ENCODE peak calls at places on chromosomes 6 and 20, in nine cellular contexts. E is upper lobe of right lung, D is AG10803, W is fibroblast of lung, I is transverse colon, V is tibial artery, F is astrocyte of the spinal cord, P is fibroblast of pulmonary artery, J is hepatocyte. C is an unnamed sample.

GRCh38 chr6:25248100-25248499 is 31.1 kb upstream of the CARMIL1 start:
- DNase-seq in E (no peak), D (peak; percentile 79), W (peak; percentile 88), I (no peak), V (no peak), F (peak; percentile 86), P (peak; percentile 42), J (no peak), C (peak; percentile 75)

GRCh38 chr6:11093065-11093590 is 506 bp upstream of the SMIM13 start:
- DNase-seq in E (no peak), D (peak; percentile 33), W (peak; percentile 46), I (peak; percentile 58), V (peak; percentile 30), F (no peak), P (peak; percentile 34), J (peak; percentile 62), C (no peak)

GRCh38 chr6:40999498-41000070 is 39.4 kb downstream of the UNC5CL start:
- DNase-seq in E (no peak), D (peak; percentile 56), W (peak; percentile 40), I (peak; percentile 49), V (peak; percentile 61), F (peak; percentile 31), P (peak; percentile 73), J (peak; percentile 63), C (no peak)

GRCh38 chr20:5078399-5078958 is 41.3 kb downstream of the PCNA start:
- DNase-seq in E (peak; percentile 78), D (peak; percentile 25), W (peak; percentile 27), I (peak; percentile 83), V (peak; percentile 77), F (no peak), P (peak; percentile 33), J (no peak), C (no peak)

GRCh38 chr6:21151178-21151956 is 442.2 kb upstream of the SOX4 start:
- DNase-seq in E (no peak), D (no peak), W (no peak), I (no peak), V (no peak), F (no peak), P (no peak), J (no peak), C (no peak)

GRCh38 chr20:53024121-53024520 is 52.0 kb downstream of the TSHZ2 start:
- DNase-seq in E (no peak), D (no peak), W (no peak), I (no peak), V (no peak), F (no peak), P (no peak), J (no peak), C (no peak)

GRCh38 chr6:106026748-106027147 is 59.4 kb upstream of the PRDM1 start:
- DNase-seq in E (no peak), D (peak; percentile 80), W (peak; percentile 33), I (no peak), V (no peak), F (peak; percentile 35), P (no peak), J (no peak), C (no peak)

GRCh38 chr6:141261016-141261671 is 871.6 kb upstream of the GJE1 start:
- DNase-seq in E (peak; percentile 59), D (no peak), W (no peak), I (no peak), V (no peak), F (no peak), P (no peak), J (peak; percentile 5), C (no peak)

GRCh38 chr20:38094373-38094775 is 60.8 kb downstream of the RPRD1B start:
- DNase-seq in E (no peak), D (peak; percentile 83), W (peak; percentile 69), I (peak; percentile 33), V (peak; percentile 77), F (peak; percentile 54), P (peak; percentile 76), J (peak; percentile 43), C (no peak)

GRCh38 chr6:105985098-105985815 is 100.9 kb upstream of the PRDM1 start:
- DNase-seq in E (no peak), D (no peak), W (peak; percentile 24), I (peak; percentile 63), V (no peak), F (no peak), P (no peak), J (no peak), C (no peak)

GRCh38 chr20:35618372-35619131 is 2.9 kb downstream of the SPAG4 start:
- DNase-seq in E (no peak), D (peak; percentile 19), W (peak; percentile 23), I (no peak), V (no peak), F (peak; percentile 34), P (peak; percentile 39), J (no peak), C (no peak)

DNA sequence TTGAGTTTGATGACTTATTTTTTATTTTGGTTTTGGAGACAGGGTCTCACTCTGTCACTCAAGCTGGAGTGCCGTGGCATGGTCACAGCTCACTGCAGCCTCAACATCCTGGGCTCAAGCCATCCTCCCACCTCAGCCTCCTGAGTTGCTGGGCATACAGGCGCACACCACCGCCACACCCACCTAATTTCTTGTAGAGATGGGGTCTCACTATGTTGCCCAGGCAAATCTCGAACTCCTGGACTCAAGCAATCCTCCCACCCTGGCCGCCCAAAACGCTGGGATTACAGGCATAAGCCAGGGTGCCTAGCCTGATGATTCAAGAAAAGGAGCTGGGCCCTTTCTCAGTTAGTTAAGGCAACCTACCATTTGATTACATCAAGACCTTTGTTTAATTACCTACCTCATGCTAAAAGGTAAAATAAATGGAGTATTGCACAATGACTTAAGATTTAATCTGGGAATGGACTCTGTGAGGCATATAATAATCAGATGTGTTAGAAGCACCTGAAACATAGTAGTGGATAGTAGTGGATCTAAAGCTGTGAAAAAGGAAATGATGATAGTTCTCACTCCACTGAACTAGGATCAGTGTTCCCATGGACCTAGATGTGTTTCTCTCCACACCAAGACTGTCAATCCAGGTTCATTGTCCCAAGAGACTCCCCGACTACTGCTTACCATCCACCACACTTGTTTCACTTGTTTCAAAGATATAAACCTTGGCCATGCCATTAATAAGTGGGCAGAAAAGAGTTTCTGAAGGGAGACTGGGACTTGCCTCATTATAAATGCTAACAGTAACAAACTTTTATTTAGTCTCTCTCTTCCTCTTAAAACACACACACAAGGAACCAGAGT is 2.1 kb downstream of the TNFRSF21 start:
- DNase-seq in E (no peak), D (no peak), W (no peak), I (no peak), V (no peak), F (no peak), P (no peak), J (no peak), C (no peak)
- H3K4me3 ChIP-seq in E (peak overlapping the region; percentile 73), D (peak overlapping the region; percentile 83), W (no peak overlapping the region), I (peak overlapping the region; percentile 67), V (no peak overlapping the region), F (peak overlapping the region; percentile 53), P (peak overlapping the region; percentile 93), J (peak overlapping the region; percentile 99), C (peak overlapping the region; percentile 74)

DNA sequence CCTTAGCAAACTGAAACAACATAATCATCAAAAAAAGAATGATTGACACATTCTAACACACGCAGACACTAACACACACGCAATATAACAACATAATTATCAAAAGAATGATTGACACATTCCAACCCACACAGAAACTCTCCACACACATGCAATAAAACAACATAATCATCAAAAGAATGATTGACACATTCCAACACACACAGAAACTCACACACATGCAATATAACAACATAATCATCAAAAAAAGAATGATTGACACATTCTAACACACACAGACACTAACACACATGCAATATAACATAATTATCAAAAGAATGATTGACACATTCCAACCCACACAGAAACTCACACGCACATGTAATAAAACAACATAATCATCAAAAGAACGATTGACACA is 172.4 kb downstream of the THBS2 start:
- DNase-seq in E (no peak), D (no peak), W (no peak), I (no peak), V (no peak), F (no peak), P (no peak), J (no peak), C (no peak)
- H3K4me3 ChIP-seq in E (no peak overlapping the region), D (no peak overlapping the region), W (no peak overlapping the region), I (no peak overlapping the region), V (no peak overlapping the region), F (no peak overlapping the region), P (no peak overlapping the region), J (no peak overlapping the region), C (no peak overlapping the region)

DNA sequence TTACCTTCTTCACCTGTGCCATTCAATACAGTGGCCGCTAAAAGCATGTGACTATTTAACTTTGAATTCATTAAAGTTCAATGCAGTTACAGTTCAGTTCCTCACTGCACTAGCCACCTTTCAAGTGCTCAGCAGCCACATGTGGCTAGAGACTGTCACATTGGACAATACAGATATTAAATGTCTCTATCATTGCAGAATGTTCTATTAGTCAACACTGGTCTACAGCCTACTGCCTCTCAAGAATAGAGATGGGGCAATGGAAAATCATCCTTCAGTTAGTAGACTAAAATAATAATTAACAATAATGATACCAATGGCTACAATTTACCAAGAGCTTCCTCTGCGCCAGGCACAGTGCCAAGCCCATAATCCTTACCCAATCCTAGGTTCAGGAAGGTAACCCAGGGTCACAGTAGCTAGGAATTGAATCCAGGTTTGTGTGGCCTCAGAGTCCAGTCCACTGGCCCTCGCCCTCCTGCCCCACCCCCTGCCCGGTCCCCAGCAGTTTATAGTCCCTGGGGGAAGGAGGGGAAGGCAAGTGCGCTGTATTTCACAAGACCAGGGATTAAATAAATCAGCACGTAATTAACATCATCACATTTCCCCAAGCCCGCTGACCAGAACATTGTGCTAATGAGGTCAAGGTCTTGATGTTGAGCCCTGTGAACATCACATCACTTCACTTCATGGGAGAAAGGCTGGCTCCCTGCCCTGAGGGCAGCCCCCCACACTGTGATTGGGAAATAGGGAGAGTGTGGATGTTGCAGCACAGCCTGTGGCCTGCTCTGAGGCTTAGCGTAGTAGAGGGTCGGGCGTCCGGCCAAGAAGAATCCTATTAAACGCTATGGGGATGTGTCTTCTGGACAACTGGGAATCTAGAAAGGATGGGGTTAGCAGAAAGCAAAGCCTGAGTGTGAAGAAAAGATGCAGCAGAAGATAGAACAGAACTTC is 147.2 kb downstream of the VEGFA start:
- DNase-seq in E (no peak), D (peak; percentile 84), W (no peak), I (peak; percentile 82), V (peak; percentile 51), F (no peak), P (peak; percentile 82), J (peak; percentile 84), C (no peak)
- H3K4me3 ChIP-seq in E (no peak overlapping the region), D (no peak overlapping the region), W (no peak overlapping the region), I (no peak overlapping the region), V (no peak overlapping the region), F (no peak overlapping the region), P (no peak overlapping the region), J (no peak overlapping the region), C (no peak overlapping the region)

GRCh38 chr6:27294409-27294808 is 17.7 kb downstream of the POM121L2 start:
- DNase-seq in E (no peak), D (no peak), W (no peak), I (no peak), V (no peak), F (no peak), P (no peak), J (no peak), C (no peak)

GRCh38 chr6:27295301-27296079 is 16.6 kb downstream of the POM121L2 start:
- DNase-seq in E (no peak), D (peak; percentile 67), W (peak; percentile 76), I (no peak), V (no peak), F (peak; percentile 64), P (peak; percentile 72), J (peak; percentile 74), C (no peak)

GRCh38 chr6:27297857-27298730 is 14.0 kb downstream of the POM121L2 start:
- DNase-seq in E (no peak), D (peak; percentile 40), W (peak; percentile 45), I (no peak), V (no peak), F (peak; percentile 50), P (peak; percentile 55), J (peak; percentile 27), C (no peak)

GRCh38 chr6:27297484-27297856 is 14.6 kb downstream of the POM121L2 start:
- DNase-seq in E (no peak), D (no peak), W (no peak), I (no peak), V (no peak), F (no peak), P (no peak), J (no peak), C (no peak)

GRCh38 chr6:27296106-27296783 is 15.8 kb downstream of the POM121L2 start:
- DNase-seq in E (no peak), D (peak; percentile 45), W (peak; percentile 55), I (no peak), V (no peak), F (peak; percentile 31), P (peak; percentile 61), J (peak; percentile 54), C (no peak)
- H3K4me3 ChIP-seq in E (no peak overlapping the region), D (peak overlapping the region; percentile 63), W (peak overlapping the region; percentile 52), I (no peak overlapping the region), V (no peak overlapping the region), F (peak overlapping the region; percentile 43), P (peak overlapping the region; percentile 57), J (peak overlapping the region; percentile 72), C (peak overlapping the region; percentile 52)